ENCODE peak calls at places on chromosomes 4 and X, in nine cellular contexts. One of them, this sample, is unnamed.

GRCh38 chrX:34437586-34437985 is 219.5 kb downstream of the TMEM47 start:
- DNase-seq in BJ: no peak
- DNase-seq in cardiac muscle cell: no peak
- DNase-seq in ovary: peak
- DNase-seq in uterus: peak
- DNase-seq in LNCaP clone FGC: no peak
- DNase-seq in epithelial cell of proximal tubule: no peak
- DNase-seq in kidney: no peak
- DNase-seq in choroid plexus epithelial cell: no peak
- DNase-seq in this sample: no peak

GRCh38 chr4:108417923-108418322 is 202.5 kb upstream of the RPL34 start:
- DNase-seq in kidney: no peak
- DNase-seq in cardiac muscle cell: no peak
- DNase-seq in uterus: no peak
- DNase-seq in choroid plexus epithelial cell: peak
- DNase-seq in BJ: no peak
- DNase-seq in epithelial cell of proximal tubule: no peak
- DNase-seq in LNCaP clone FGC: no peak
- DNase-seq in ovary: no peak
- DNase-seq in this sample: peak

GRCh38 chrX:93673869-93674271 is at the start of gene FAM133A:
- DNase-seq in epithelial cell of proximal tubule: no peak
- DNase-seq in choroid plexus epithelial cell: peak
- DNase-seq in kidney: no peak
- DNase-seq in uterus: no peak
- DNase-seq in ovary: no peak
- DNase-seq in BJ: peak
- DNase-seq in cardiac muscle cell: peak
- DNase-seq in LNCaP clone FGC: no peak
- DNase-seq in this sample: no peak

GRCh38 chr4:8647626-8648025 is 55.1 kb downstream of the CPZ start:
- DNase-seq in uterus: peak
- DNase-seq in ovary: peak
- DNase-seq in cardiac muscle cell: no peak
- DNase-seq in epithelial cell of proximal tubule: no peak
- DNase-seq in kidney: peak
- DNase-seq in choroid plexus epithelial cell: no peak
- DNase-seq in LNCaP clone FGC: no peak
- DNase-seq in BJ: no peak
- DNase-seq in this sample: no peak

GRCh38 chrX:106397788-106398538 is 213.8 kb upstream of the RADX start:
- DNase-seq in choroid plexus epithelial cell: peak
- DNase-seq in cardiac muscle cell: peak
- DNase-seq in kidney: no peak
- DNase-seq in epithelial cell of proximal tubule: no peak
- DNase-seq in uterus: no peak
- DNase-seq in LNCaP clone FGC: no peak
- DNase-seq in ovary: no peak
- DNase-seq in BJ: no peak
- DNase-seq in this sample: no peak

GRCh38 chr4:4426511-4427477 is 39.9 kb downstream of the NSG1 start:
- DNase-seq in cardiac muscle cell: no peak
- DNase-seq in epithelial cell of proximal tubule: no peak
- DNase-seq in kidney: peak
- DNase-seq in LNCaP clone FGC: no peak
- DNase-seq in choroid plexus epithelial cell: peak
- DNase-seq in uterus: peak
- DNase-seq in ovary: no peak
- DNase-seq in BJ: no peak
- DNase-seq in this sample: no peak

GRCh38 chr4:136768925-136769275 is 763.4 kb downstream of the PCDH18 start:
- DNase-seq in uterus: no peak
- DNase-seq in epithelial cell of proximal tubule: no peak
- DNase-seq in ovary: no peak
- DNase-seq in kidney: no peak
- DNase-seq in cardiac muscle cell: no peak
- DNase-seq in BJ: no peak
- DNase-seq in LNCaP clone FGC: no peak
- DNase-seq in choroid plexus epithelial cell: peak
- DNase-seq in this sample: no peak

GRCh38 chr4:82217986-82218715 is 155.6 kb downstream of the HNRNPD start:
- DNase-seq in epithelial cell of proximal tubule: no peak
- DNase-seq in kidney: no peak
- DNase-seq in BJ: no peak
- DNase-seq in choroid plexus epithelial cell: peak
- DNase-seq in uterus: no peak
- DNase-seq in cardiac muscle cell: peak
- DNase-seq in ovary: no peak
- DNase-seq in LNCaP clone FGC: no peak
- DNase-seq in this sample: no peak

GRCh38 chr4:95165926-95166524 is 382.7 kb downstream of the UNC5C start:
- DNase-seq in LNCaP clone FGC: peak
- DNase-seq in uterus: no peak
- DNase-seq in ovary: no peak
- DNase-seq in epithelial cell of proximal tubule: peak
- DNase-seq in choroid plexus epithelial cell: peak
- DNase-seq in cardiac muscle cell: peak
- DNase-seq in BJ: no peak
- DNase-seq in kidney: no peak
- DNase-seq in this sample: peak

GRCh38 chr4:2793920-2794706 is 1.2 kb downstream of the SH3BP2 start:
- DNase-seq in epithelial cell of proximal tubule: no peak
- DNase-seq in cardiac muscle cell: peak
- DNase-seq in ovary: peak
- DNase-seq in uterus: peak
- DNase-seq in LNCaP clone FGC: no peak
- DNase-seq in BJ: no peak
- DNase-seq in choroid plexus epithelial cell: peak
- DNase-seq in kidney: peak
- DNase-seq in this sample: no peak

GRCh38 chr4:28686618-28687017 is 1826.0 kb downstream of the STIM2 start:
- DNase-seq in epithelial cell of proximal tubule: no peak
- DNase-seq in BJ: no peak
- DNase-seq in cardiac muscle cell: peak
- DNase-seq in LNCaP clone FGC: peak
- DNase-seq in kidney: no peak
- DNase-seq in ovary: no peak
- DNase-seq in choroid plexus epithelial cell: peak
- DNase-seq in uterus: no peak
- DNase-seq in this sample: no peak

GRCh38 chr4:146585761-146586333 is 52.8 kb upstream of the POU4F2 start:
- DNase-seq in cardiac muscle cell: peak
- DNase-seq in BJ: peak
- DNase-seq in LNCaP clone FGC: no peak
- DNase-seq in choroid plexus epithelial cell: peak
- DNase-seq in uterus: no peak
- DNase-seq in epithelial cell of proximal tubule: peak
- DNase-seq in ovary: no peak
- DNase-seq in kidney: no peak
- DNase-seq in this sample: peak

GRCh38 chr4:100240008-100240407 is 49.7 kb upstream of the DDIT4L start:
- DNase-seq in BJ: no peak
- DNase-seq in epithelial cell of proximal tubule: no peak
- DNase-seq in cardiac muscle cell: peak
- DNase-seq in LNCaP clone FGC: no peak
- DNase-seq in uterus: no peak
- DNase-seq in kidney: no peak
- DNase-seq in choroid plexus epithelial cell: peak
- DNase-seq in ovary: no peak
- DNase-seq in this sample: no peak

GRCh38 chrX:36867143-36867542 is 141.0 kb upstream of the FAM47C start:
- DNase-seq in kidney: no peak
- DNase-seq in cardiac muscle cell: peak
- DNase-seq in epithelial cell of proximal tubule: no peak
- DNase-seq in BJ: no peak
- DNase-seq in uterus: no peak
- DNase-seq in ovary: no peak
- DNase-seq in choroid plexus epithelial cell: peak
- DNase-seq in LNCaP clone FGC: no peak
- DNase-seq in this sample: no peak

GRCh38 chr4:6470502-6471302 is 1.7 kb downstream of the PPP2R2C start:
- DNase-seq in cardiac muscle cell: peak
- DNase-seq in uterus: peak
- DNase-seq in choroid plexus epithelial cell: peak
- DNase-seq in kidney: no peak
- DNase-seq in ovary: peak
- DNase-seq in epithelial cell of proximal tubule: no peak
- DNase-seq in BJ: no peak
- DNase-seq in LNCaP clone FGC: no peak
- DNase-seq in this sample: no peak
- H3K4me3 ChIP-seq in cardiac muscle cell: peak
- H3K4me3 ChIP-seq in uterus: peak
- H3K4me3 ChIP-seq in choroid plexus epithelial cell: peak
- H3K4me3 ChIP-seq in kidney: no peak
- H3K4me3 ChIP-seq in ovary: peak
- H3K4me3 ChIP-seq in epithelial cell of proximal tubule: peak
- H3K4me3 ChIP-seq in BJ: peak
- H3K4me3 ChIP-seq in LNCaP clone FGC: peak
- H3K4me3 ChIP-seq in this sample: peak

DNA sequence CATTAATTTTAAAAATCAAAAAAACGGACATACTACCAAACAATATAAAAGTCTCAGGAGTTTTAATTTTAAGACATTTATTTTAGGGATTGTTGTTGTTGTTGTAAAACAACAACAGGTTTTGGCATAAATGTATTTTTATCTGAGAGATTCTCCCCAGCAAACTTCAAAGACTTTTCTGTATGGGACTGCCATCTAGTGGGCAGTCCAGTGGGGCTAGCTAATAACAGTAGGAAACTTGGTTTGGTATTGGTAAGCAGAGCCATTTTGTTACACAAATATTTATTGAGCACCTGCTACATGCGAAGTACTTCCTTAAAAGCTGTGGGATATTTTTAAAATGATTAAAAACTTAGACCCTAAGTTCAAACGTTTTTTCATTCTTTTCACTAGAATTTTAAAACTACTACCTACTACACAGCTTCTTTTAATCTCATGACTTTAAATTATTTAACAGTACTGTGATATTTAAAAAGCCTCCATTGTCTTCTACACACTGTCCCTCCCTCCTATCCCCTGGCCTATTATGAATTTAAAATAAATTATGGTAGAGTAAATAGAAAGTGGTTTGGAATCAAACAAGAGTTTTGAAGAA is 1028.4 kb upstream of the INTU start:
- DNase-seq in ovary: no peak
- DNase-seq in cardiac muscle cell: peak
- DNase-seq in epithelial cell of proximal tubule: no peak
- DNase-seq in uterus: no peak
- DNase-seq in LNCaP clone FGC: no peak
- DNase-seq in kidney: no peak
- DNase-seq in choroid plexus epithelial cell: peak
- DNase-seq in BJ: no peak
- DNase-seq in this sample: no peak
- TF ChIP-seq CTCF in ovary: no peak
- TF ChIP-seq CTCF in cardiac muscle cell: peak
- TF ChIP-seq CTCF in epithelial cell of proximal tubule: peak
- TF ChIP-seq CTCF in uterus: peak
- TF ChIP-seq CTCF in LNCaP clone FGC: peak
- TF ChIP-seq CTCF in kidney: peak
- TF ChIP-seq CTCF in choroid plexus epithelial cell: peak
- TF ChIP-seq CTCF in BJ: peak
- TF ChIP-seq CTCF in this sample: peak

GRCh38 chrX:13086076-13086475 is 41.7 kb upstream of the FAM9C start:
- DNase-seq in ovary: no peak
- DNase-seq in uterus: no peak
- DNase-seq in cardiac muscle cell: no peak
- DNase-seq in kidney: no peak
- DNase-seq in epithelial cell of proximal tubule: no peak
- DNase-seq in BJ: no peak
- DNase-seq in choroid plexus epithelial cell: no peak
- DNase-seq in LNCaP clone FGC: no peak
- DNase-seq in this sample: no peak

GRCh38 chrX:13090261-13091110 is 46.1 kb upstream of the FAM9C start:
- DNase-seq in ovary: no peak
- DNase-seq in BJ: no peak
- DNase-seq in cardiac muscle cell: peak
- DNase-seq in epithelial cell of proximal tubule: no peak
- DNase-seq in LNCaP clone FGC: no peak
- DNase-seq in uterus: no peak
- DNase-seq in choroid plexus epithelial cell: peak
- DNase-seq in kidney: no peak
- DNase-seq in this sample: no peak

GRCh38 chrX:13087322-13088154 is 43.1 kb upstream of the FAM9C start:
- DNase-seq in kidney: no peak
- DNase-seq in ovary: no peak
- DNase-seq in epithelial cell of proximal tubule: peak
- DNase-seq in BJ: no peak
- DNase-seq in choroid plexus epithelial cell: peak
- DNase-seq in uterus: no peak
- DNase-seq in cardiac muscle cell: peak
- DNase-seq in LNCaP clone FGC: no peak
- DNase-seq in this sample: no peak

GRCh38 chrX:13085533-13085932 is 41.1 kb upstream of the FAM9C start:
- DNase-seq in epithelial cell of proximal tubule: no peak
- DNase-seq in kidney: no peak
- DNase-seq in cardiac muscle cell: no peak
- DNase-seq in uterus: no peak
- DNase-seq in ovary: no peak
- DNase-seq in choroid plexus epithelial cell: no peak
- DNase-seq in LNCaP clone FGC: no peak
- DNase-seq in BJ: no peak
- DNase-seq in this sample: no peak

DNA sequence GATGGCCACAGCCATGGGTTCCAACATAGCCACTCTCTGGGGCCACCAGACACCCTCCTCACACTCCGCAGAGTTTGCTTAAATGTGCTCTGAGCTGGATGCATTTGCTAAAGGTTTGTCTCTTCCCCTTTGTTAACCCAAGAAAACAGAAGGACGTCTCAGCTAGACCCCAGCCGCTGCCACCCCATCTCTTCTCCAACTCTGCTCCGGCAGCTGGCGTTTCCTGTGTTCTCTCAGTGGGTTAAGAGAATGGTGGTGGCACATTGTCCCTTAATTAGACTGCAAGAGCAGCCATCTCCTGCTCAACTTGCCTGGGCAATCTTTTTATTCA is 43.7 kb upstream of the FAM9C start:
- DNase-seq in kidney: no peak
- DNase-seq in BJ: no peak
- DNase-seq in ovary: no peak
- DNase-seq in choroid plexus epithelial cell: no peak
- DNase-seq in epithelial cell of proximal tubule: no peak
- DNase-seq in uterus: no peak
- DNase-seq in LNCaP clone FGC: no peak
- DNase-seq in cardiac muscle cell: no peak
- DNase-seq in this sample: no peak
- H3K4me3 ChIP-seq in kidney: no peak
- H3K4me3 ChIP-seq in BJ: no peak
- H3K4me3 ChIP-seq in ovary: no peak
- H3K4me3 ChIP-seq in choroid plexus epithelial cell: no peak
- H3K4me3 ChIP-seq in epithelial cell of proximal tubule: no peak
- H3K4me3 ChIP-seq in uterus: no peak
- H3K4me3 ChIP-seq in LNCaP clone FGC: no peak
- H3K4me3 ChIP-seq in cardiac muscle cell: no peak
- H3K4me3 ChIP-seq in this sample: no peak

DNA sequence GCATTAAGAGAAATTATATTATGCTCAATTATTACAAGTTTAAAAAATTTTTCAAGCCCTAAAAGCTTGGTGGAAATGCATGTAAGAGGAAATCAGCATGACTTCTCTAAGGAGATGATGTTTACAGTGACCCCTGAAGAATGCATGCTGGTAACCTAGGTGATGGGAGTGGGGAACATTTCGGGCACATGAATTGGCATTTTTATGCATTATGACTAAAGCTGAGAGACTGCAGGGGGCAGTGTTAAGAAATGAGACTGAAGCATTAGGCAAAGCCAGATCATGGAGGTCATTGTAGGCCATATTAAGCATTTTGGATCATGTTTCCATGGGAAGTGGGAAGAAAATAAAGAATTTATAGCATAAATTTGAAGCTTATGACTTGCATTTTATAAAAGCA is 421.3 kb downstream of the FAT4 start:
- DNase-seq in BJ: no peak
- DNase-seq in uterus: no peak
- DNase-seq in epithelial cell of proximal tubule: no peak
- DNase-seq in kidney: no peak
- DNase-seq in ovary: no peak
- DNase-seq in cardiac muscle cell: peak
- DNase-seq in choroid plexus epithelial cell: peak
- DNase-seq in LNCaP clone FGC: no peak
- DNase-seq in this sample: no peak
- TF ChIP-seq CTCF in BJ: peak
- TF ChIP-seq CTCF in uterus: no peak
- TF ChIP-seq CTCF in epithelial cell of proximal tubule: peak
- TF ChIP-seq CTCF in kidney: no peak
- TF ChIP-seq CTCF in ovary: no peak
- TF ChIP-seq CTCF in cardiac muscle cell: peak
- TF ChIP-seq CTCF in choroid plexus epithelial cell: peak
- TF ChIP-seq CTCF in LNCaP clone FGC: no peak
- TF ChIP-seq CTCF in this sample: peak

This sample was measured in AG09309.